ENCODE peak calls at places on chromosomes 16 and 17, in seven cellular contexts. One of them, this sample, is unnamed.

GRCh38 chr16:11133344-11133921 is 122.6 kb downstream of the SOCS1 start:
- DNase-seq in GM13976: no peak
- DNase-seq in PC-3: peak; percentile 91
- DNase-seq in endothelial cell: no peak
- DNase-seq in activated naive CD4-positive, alpha-beta T cell treated with anti-CD3 and anti-CD28 coated beads for 36 hours: no peak
- DNase-seq in GM12892: no peak
- DNase-seq in pulmonary artery endothelial cell: peak; percentile 75
- DNase-seq in this sample: peak; percentile 84

GRCh38 chr16:53091508-53092211 is 36.9 kb downstream of the CHD9 start:
- DNase-seq in GM13976: peak; percentile 56
- DNase-seq in PC-3: no peak
- DNase-seq in endothelial cell: no peak
- DNase-seq in activated naive CD4-positive, alpha-beta T cell treated with anti-CD3 and anti-CD28 coated beads for 36 hours: peak; percentile 42
- DNase-seq in GM12892: no peak
- DNase-seq in pulmonary artery endothelial cell: no peak
- DNase-seq in this sample: peak; percentile 76

GRCh38 chr17:1624650-1625049 is 4.0 kb downstream of the SLC43A2 start:
- DNase-seq in GM13976: no peak
- DNase-seq in PC-3: no peak
- DNase-seq in endothelial cell: no peak
- DNase-seq in activated naive CD4-positive, alpha-beta T cell treated with anti-CD3 and anti-CD28 coated beads for 36 hours: no peak
- DNase-seq in GM12892: no peak
- DNase-seq in pulmonary artery endothelial cell: no peak
- DNase-seq in this sample: no peak

GRCh38 chr17:14341866-14342265 is 41.0 kb downstream of the HS3ST3B1 start:
- DNase-seq in GM13976: no peak
- DNase-seq in PC-3: no peak
- DNase-seq in endothelial cell: no peak
- DNase-seq in activated naive CD4-positive, alpha-beta T cell treated with anti-CD3 and anti-CD28 coated beads for 36 hours: no peak
- DNase-seq in GM12892: no peak
- DNase-seq in pulmonary artery endothelial cell: no peak
- DNase-seq in this sample: no peak

GRCh38 chr16:89602273-89602951 is 11.0 kb upstream of the DPEP1 start:
- DNase-seq in GM13976: peak; percentile 78
- DNase-seq in PC-3: peak; percentile 66
- DNase-seq in endothelial cell: peak; percentile 47
- DNase-seq in activated naive CD4-positive, alpha-beta T cell treated with anti-CD3 and anti-CD28 coated beads for 36 hours: peak; percentile 79
- DNase-seq in GM12892: no peak
- DNase-seq in pulmonary artery endothelial cell: peak; percentile 41
- DNase-seq in this sample: peak; percentile 84

GRCh38 chr16:74100405-74101316 is 196.0 kb upstream of the PSMD7 start:
- DNase-seq in GM13976: no peak
- DNase-seq in PC-3: no peak
- DNase-seq in endothelial cell: no peak
- DNase-seq in activated naive CD4-positive, alpha-beta T cell treated with anti-CD3 and anti-CD28 coated beads for 36 hours: no peak
- DNase-seq in GM12892: no peak
- DNase-seq in pulmonary artery endothelial cell: no peak
- DNase-seq in this sample: no peak

GRCh38 chr17:67574658-67575293 is 143.0 kb upstream of the NOL11 start:
- DNase-seq in GM13976: peak; percentile 37
- DNase-seq in PC-3: no peak
- DNase-seq in endothelial cell: no peak
- DNase-seq in activated naive CD4-positive, alpha-beta T cell treated with anti-CD3 and anti-CD28 coated beads for 36 hours: no peak
- DNase-seq in GM12892: no peak
- DNase-seq in pulmonary artery endothelial cell: no peak
- DNase-seq in this sample: no peak

GRCh38 chr17:56592487-56593072 is 919 bp upstream of the NOG start:
- DNase-seq in GM13976: peak; percentile 88
- DNase-seq in PC-3: peak; percentile 81
- DNase-seq in endothelial cell: peak; percentile 86
- DNase-seq in activated naive CD4-positive, alpha-beta T cell treated with anti-CD3 and anti-CD28 coated beads for 36 hours: peak; percentile 66
- DNase-seq in GM12892: peak; percentile 71
- DNase-seq in pulmonary artery endothelial cell: no peak
- DNase-seq in this sample: no peak

GRCh38 chr17:57604771-57605733 is 140.0 kb downstream of the CCDC182 start:
- DNase-seq in GM13976: peak; percentile 71
- DNase-seq in PC-3: no peak
- DNase-seq in endothelial cell: no peak
- DNase-seq in activated naive CD4-positive, alpha-beta T cell treated with anti-CD3 and anti-CD28 coated beads for 36 hours: peak; percentile 63
- DNase-seq in GM12892: peak; percentile 50
- DNase-seq in pulmonary artery endothelial cell: no peak
- DNase-seq in this sample: peak; percentile 13

GRCh38 chr17:28225271-28225670 is 93.7 kb upstream of the TMEM97 start:
- DNase-seq in GM13976: no peak
- DNase-seq in PC-3: no peak
- DNase-seq in endothelial cell: no peak
- DNase-seq in activated naive CD4-positive, alpha-beta T cell treated with anti-CD3 and anti-CD28 coated beads for 36 hours: no peak
- DNase-seq in GM12892: no peak
- DNase-seq in pulmonary artery endothelial cell: no peak
- DNase-seq in this sample: no peak

GRCh38 chr17:48587276-48588073 is 2.6 kb downstream of the HOXB3 start:
- DNase-seq in GM13976: no peak
- DNase-seq in PC-3: no peak
- DNase-seq in endothelial cell: no peak
- DNase-seq in activated naive CD4-positive, alpha-beta T cell treated with anti-CD3 and anti-CD28 coated beads for 36 hours: no peak
- DNase-seq in GM12892: no peak
- DNase-seq in pulmonary artery endothelial cell: no peak
- DNase-seq in this sample: no peak

GRCh38 chr17:40330850-40331470 is 22.0 kb downstream of the RARA start:
- DNase-seq in GM13976: no peak
- DNase-seq in PC-3: no peak
- DNase-seq in endothelial cell: no peak
- DNase-seq in activated naive CD4-positive, alpha-beta T cell treated with anti-CD3 and anti-CD28 coated beads for 36 hours: no peak
- DNase-seq in GM12892: no peak
- DNase-seq in pulmonary artery endothelial cell: no peak
- DNase-seq in this sample: no peak

GRCh38 chr17:1029196-1029911 is 32.4 kb downstream of the TIMM22 start:
- DNase-seq in GM13976: no peak
- DNase-seq in PC-3: no peak
- DNase-seq in endothelial cell: no peak
- DNase-seq in activated naive CD4-positive, alpha-beta T cell treated with anti-CD3 and anti-CD28 coated beads for 36 hours: no peak
- DNase-seq in GM12892: no peak
- DNase-seq in pulmonary artery endothelial cell: no peak
- DNase-seq in this sample: no peak

GRCh38 chr16:34801875-34802274 is 1342.5 kb downstream of the TP53TG3F start:
- DNase-seq in GM13976: peak; percentile 0
- DNase-seq in PC-3: no peak
- DNase-seq in endothelial cell: no peak
- DNase-seq in activated naive CD4-positive, alpha-beta T cell treated with anti-CD3 and anti-CD28 coated beads for 36 hours: no peak
- DNase-seq in GM12892: no peak
- DNase-seq in pulmonary artery endothelial cell: no peak
- DNase-seq in this sample: no peak

GRCh38 chr16:4500283-4500682 is 24.1 kb downstream of the HMOX2 start:
- DNase-seq in GM13976: no peak
- DNase-seq in PC-3: peak; percentile 84
- DNase-seq in endothelial cell: no peak
- DNase-seq in activated naive CD4-positive, alpha-beta T cell treated with anti-CD3 and anti-CD28 coated beads for 36 hours: peak; percentile 49
- DNase-seq in GM12892: no peak
- DNase-seq in pulmonary artery endothelial cell: peak; percentile 62
- DNase-seq in this sample: peak; percentile 81

GRCh38 chr17:43543300-43543699 is 2.8 kb downstream of the ETV4 start:
- DNase-seq in GM13976: no peak
- DNase-seq in PC-3: peak; percentile 30
- DNase-seq in endothelial cell: no peak
- DNase-seq in activated naive CD4-positive, alpha-beta T cell treated with anti-CD3 and anti-CD28 coated beads for 36 hours: no peak
- DNase-seq in GM12892: no peak
- DNase-seq in pulmonary artery endothelial cell: no peak
- DNase-seq in this sample: no peak

GRCh38 chr16:30381351-30382041 is 865 bp downstream of the SEPTIN1 start:
- DNase-seq in GM13976: no peak
- DNase-seq in PC-3: no peak
- DNase-seq in endothelial cell: no peak
- DNase-seq in activated naive CD4-positive, alpha-beta T cell treated with anti-CD3 and anti-CD28 coated beads for 36 hours: peak; percentile 70
- DNase-seq in GM12892: no peak
- DNase-seq in pulmonary artery endothelial cell: no peak
- DNase-seq in this sample: no peak

GRCh38 chr16:89720520-89720858 is 209 bp downstream of the VPS9D1 start:
- DNase-seq in GM13976: no peak
- DNase-seq in PC-3: peak; percentile 42
- DNase-seq in endothelial cell: peak; percentile 55
- DNase-seq in activated naive CD4-positive, alpha-beta T cell treated with anti-CD3 and anti-CD28 coated beads for 36 hours: no peak
- DNase-seq in GM12892: no peak
- DNase-seq in pulmonary artery endothelial cell: no peak
- DNase-seq in this sample: no peak

GRCh38 chr17:29615048-29615385 is 7.7 kb downstream of the CORO6 start:
- DNase-seq in GM13976: peak; percentile 53
- DNase-seq in PC-3: no peak
- DNase-seq in endothelial cell: no peak
- DNase-seq in activated naive CD4-positive, alpha-beta T cell treated with anti-CD3 and anti-CD28 coated beads for 36 hours: peak; percentile 50
- DNase-seq in GM12892: no peak
- DNase-seq in pulmonary artery endothelial cell: no peak
- DNase-seq in this sample: no peak

GRCh38 chr16:79047337-79047736 is 553.2 kb downstream of the MAF start:
- DNase-seq in GM13976: no peak
- DNase-seq in PC-3: peak; percentile 18
- DNase-seq in endothelial cell: no peak
- DNase-seq in activated naive CD4-positive, alpha-beta T cell treated with anti-CD3 and anti-CD28 coated beads for 36 hours: peak; percentile 17
- DNase-seq in GM12892: no peak
- DNase-seq in pulmonary artery endothelial cell: no peak
- DNase-seq in this sample: no peak

GRCh38 chr16:73091199-73091598 is 43.3 kb upstream of the ZFHX3 start:
- DNase-seq in GM13976: no peak
- DNase-seq in PC-3: no peak
- DNase-seq in endothelial cell: no peak
- DNase-seq in activated naive CD4-positive, alpha-beta T cell treated with anti-CD3 and anti-CD28 coated beads for 36 hours: no peak
- DNase-seq in GM12892: no peak
- DNase-seq in pulmonary artery endothelial cell: no peak
- DNase-seq in this sample: no peak

GRCh38 chr17:21209511-21210175 is 4.3 kb downstream of the TMEM11 start:
- DNase-seq in GM13976: no peak
- DNase-seq in PC-3: no peak
- DNase-seq in endothelial cell: no peak
- DNase-seq in activated naive CD4-positive, alpha-beta T cell treated with anti-CD3 and anti-CD28 coated beads for 36 hours: no peak
- DNase-seq in GM12892: no peak
- DNase-seq in pulmonary artery endothelial cell: no peak
- DNase-seq in this sample: no peak

GRCh38 chr16:30054451-30054850 is 11.1 kb upstream of the ALDOA start:
- DNase-seq in GM13976: no peak
- DNase-seq in PC-3: no peak
- DNase-seq in endothelial cell: no peak
- DNase-seq in activated naive CD4-positive, alpha-beta T cell treated with anti-CD3 and anti-CD28 coated beads for 36 hours: no peak
- DNase-seq in GM12892: no peak
- DNase-seq in pulmonary artery endothelial cell: no peak
- DNase-seq in this sample: no peak

GRCh38 chr16:86510465-86511261 is at the start of gene FOXF1:
- DNase-seq in GM13976: peak; percentile 41
- DNase-seq in PC-3: no peak
- DNase-seq in endothelial cell: no peak
- DNase-seq in activated naive CD4-positive, alpha-beta T cell treated with anti-CD3 and anti-CD28 coated beads for 36 hours: peak; percentile 21
- DNase-seq in GM12892: no peak
- DNase-seq in pulmonary artery endothelial cell: no peak
- DNase-seq in this sample: peak; percentile 28